ENCODE peak calls at places on chromosomes 13 and 19, in nine cellular contexts. O is left ventricle myocardium inferior, K is foreskin keratinocyte, D is neural crest cell, I is AG04450, Z is neural progenitor cell, R is transverse colon, N is endothelial cell, G is tibial nerve. P is an unnamed sample.

GRCh38 chr19:13984875-13985741 is 21.0 kb downstream of the RFX1 start:
- DNase-seq in O (no peak), K (no peak), D (no peak), I (no peak), Z (no peak), R (no peak), N (no peak), G (no peak), P (no peak)

GRCh38 chr19:10961073-10961762 is 388 bp downstream of the SMARCA4 start:
- DNase-seq in O (peak), K (no peak), D (peak), I (no peak), Z (peak), R (peak), N (peak), G (peak), P (no peak)

GRCh38 chr13:43596924-43597598 is 189.7 kb downstream of the ENOX1 start:
- DNase-seq in O (no peak), K (no peak), D (no peak), I (no peak), Z (no peak), R (no peak), N (no peak), G (no peak), P (no peak)

GRCh38 chr19:11410682-11411081 is 8.4 kb downstream of the RGL3 start:
- DNase-seq in O (no peak), K (peak), D (no peak), I (no peak), Z (no peak), R (no peak), N (no peak), G (no peak), P (no peak)

GRCh38 chr13:113855012-113855921 is 8.6 kb downstream of the GAS6 start:
- DNase-seq in O (peak), K (no peak), D (no peak), I (no peak), Z (no peak), R (peak), N (no peak), G (no peak), P (peak)

GRCh38 chr13:106033634-106034033 is 501.8 kb downstream of the EFNB2 start:
- DNase-seq in O (no peak), K (no peak), D (no peak), I (peak), Z (no peak), R (no peak), N (no peak), G (no peak), P (no peak)

GRCh38 chr13:109131698-109132257 is 502.4 kb downstream of the MYO16 start:
- DNase-seq in O (no peak), K (no peak), D (no peak), I (no peak), Z (no peak), R (no peak), N (no peak), G (no peak), P (peak)

GRCh38 chr19:15154002-15154612 is 46.7 kb downstream of the NOTCH3 start:
- DNase-seq in O (no peak), K (no peak), D (peak), I (no peak), Z (peak), R (peak), N (peak), G (no peak), P (peak)

GRCh38 chr13:45325806-45326205 is 15.2 kb downstream of the TPT1 start:
- DNase-seq in O (peak), K (peak), D (no peak), I (peak), Z (no peak), R (no peak), N (no peak), G (peak), P (peak)

GRCh38 chr13:24688901-24689300 is 8.7 kb downstream of the ATP12A start:
- DNase-seq in O (no peak), K (no peak), D (no peak), I (no peak), Z (no peak), R (no peak), N (no peak), G (no peak), P (no peak)

GRCh38 chr13:52845766-52846566 is 2.5 kb downstream of the PCDH8 start:
- DNase-seq in O (peak), K (no peak), D (peak), I (no peak), Z (peak), R (peak), N (peak), G (no peak), P (peak)

GRCh38 chr19:14107581-14108461 is 9.7 kb downstream of the PRKACA start:
- DNase-seq in O (peak), K (no peak), D (no peak), I (no peak), Z (no peak), R (no peak), N (no peak), G (no peak), P (no peak)

GRCh38 chr19:30781047-30781446 is 408.9 kb downstream of the ZNF536 start:
- DNase-seq in O (no peak), K (no peak), D (no peak), I (no peak), Z (no peak), R (no peak), N (no peak), G (no peak), P (no peak)
- TF ChIP-seq CTCF in O (no peak), K (no peak), D (no peak), I (no peak), Z (no peak), R (no peak), N (no peak), G (no peak), P (no peak)

GRCh38 chr13:42215578-42216421 is 56.2 kb upstream of the AKAP11 start:
- DNase-seq in O (no peak), K (peak), D (peak), I (peak), Z (peak), R (no peak), N (peak), G (no peak), P (peak)
- TF ChIP-seq CTCF in O (peak), K (peak), D (peak), I (peak), Z (peak), R (peak), N (peak), G (peak), P (no peak)

GRCh38 chr19:52898101-52898500 is 666 bp upstream of the ZNF320 start:
- DNase-seq in O (no peak), K (no peak), D (peak), I (no peak), Z (peak), R (no peak), N (peak), G (no peak), P (no peak)
- TF ChIP-seq CTCF in O (no peak), K (no peak), D (no peak), I (no peak), Z (no peak), R (no peak), N (no peak), G (no peak), P (no peak)

GRCh38 chr19:18845961-18846360 is 14.2 kb downstream of the UPF1 start:
- DNase-seq in O (no peak), K (no peak), D (no peak), I (no peak), Z (no peak), R (no peak), N (no peak), G (no peak), P (no peak)

GRCh38 chr19:18848860-18849661 is 17.3 kb downstream of the UPF1 start:
- DNase-seq in O (peak), K (no peak), D (no peak), I (no peak), Z (no peak), R (peak), N (no peak), G (peak), P (peak)

GRCh38 chr19:18846862-18847515 is 15.2 kb downstream of the UPF1 start:
- DNase-seq in O (peak), K (no peak), D (peak), I (peak), Z (peak), R (peak), N (peak), G (peak), P (peak)

GRCh38 chr19:18849838-18850400 is 18.2 kb downstream of the UPF1 start:
- DNase-seq in O (no peak), K (no peak), D (no peak), I (no peak), Z (no peak), R (no peak), N (no peak), G (no peak), P (no peak)

DNA sequence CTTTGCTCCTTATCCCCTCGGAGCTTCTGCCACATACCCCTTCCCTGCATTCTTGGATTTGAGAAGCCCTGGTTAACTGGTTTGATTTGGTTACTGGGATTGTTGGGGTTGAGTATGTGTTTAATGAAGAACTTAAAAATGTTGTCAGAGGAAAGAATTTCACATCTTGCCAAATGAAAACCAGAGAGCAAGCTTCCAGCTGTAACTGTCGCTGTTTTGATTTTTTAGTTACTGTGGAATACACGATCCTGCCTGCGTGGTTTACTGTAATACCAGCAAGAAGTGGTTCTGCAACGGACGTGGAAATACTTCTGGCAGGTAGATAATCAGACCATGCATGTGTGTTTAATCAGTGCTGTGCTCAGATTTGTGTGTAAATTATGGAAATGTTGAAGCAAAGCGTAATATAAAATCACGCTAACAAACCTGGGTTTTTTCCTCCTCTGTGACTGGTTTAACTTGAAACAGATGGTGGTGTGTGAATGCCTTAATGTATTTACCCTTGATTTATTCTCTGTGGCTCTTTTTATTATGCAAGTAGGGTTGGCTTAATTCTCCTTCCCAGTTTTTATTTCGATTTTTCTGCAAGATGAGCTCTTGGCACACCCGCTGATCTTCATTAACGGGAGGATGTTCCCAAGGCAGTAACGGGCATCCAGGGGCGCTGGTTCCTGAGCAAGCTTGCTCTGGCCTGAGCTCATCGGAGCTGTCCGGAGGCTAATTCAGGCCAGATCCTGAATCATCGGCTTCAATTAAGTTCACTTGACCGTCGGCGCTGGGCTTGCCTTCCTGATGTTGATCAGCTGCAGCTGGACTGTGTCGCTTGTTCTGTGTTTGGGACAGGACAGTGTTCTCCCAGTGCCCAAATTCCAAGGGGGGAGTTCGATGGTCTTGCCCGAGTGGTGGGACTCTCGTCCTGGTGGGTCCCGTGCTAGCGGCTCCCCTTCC is 16.0 kb downstream of the UPF1 start:
- DNase-seq in O (no peak), K (no peak), D (no peak), I (no peak), Z (no peak), R (no peak), N (no peak), G (no peak), P (peak)
- TF ChIP-seq CTCF in O (peak), K (no peak), D (no peak), I (no peak), Z (no peak), R (no peak), N (no peak), G (no peak), P (no peak)

GRCh38 chr19:40584007-40584406 is 7.3 kb downstream of the SHKBP1 start:
- DNase-seq in O (no peak), K (no peak), D (no peak), I (no peak), Z (no peak), R (no peak), N (no peak), G (no peak), P (no peak)
- TF ChIP-seq CTCF in O (no peak), K (peak), D (peak), I (peak), Z (peak), R (no peak), N (peak), G (no peak), P (no peak)

DNA sequence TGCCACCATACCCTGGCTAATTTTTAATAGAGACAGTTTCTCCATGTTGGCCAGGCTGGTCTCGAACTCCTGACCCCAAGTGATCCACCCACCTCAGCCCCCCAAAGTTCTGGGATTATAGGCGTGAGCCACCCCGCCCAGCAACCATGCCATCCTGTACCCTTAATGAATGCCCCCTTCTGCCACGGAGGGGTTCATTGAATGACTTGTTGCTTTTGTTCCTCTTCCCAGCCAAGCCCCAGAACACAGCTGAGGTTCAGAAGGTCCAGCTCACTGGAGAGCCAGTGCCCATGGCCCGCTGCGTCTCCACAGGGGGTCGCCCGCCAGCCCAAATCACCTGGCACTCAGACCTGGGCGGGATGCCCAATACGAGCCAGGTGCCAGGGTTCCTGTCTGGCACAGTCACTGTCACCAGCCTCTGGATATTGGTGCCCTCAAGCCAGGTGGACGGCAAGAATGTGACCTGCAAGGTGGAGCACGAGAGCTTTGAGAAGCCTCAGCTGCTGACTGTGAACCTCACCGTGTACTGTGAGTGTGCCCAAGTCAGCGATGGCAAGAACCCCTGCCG is 6.0 kb downstream of the PVR start:
- DNase-seq in O (no peak), K (no peak), D (no peak), I (no peak), Z (no peak), R (no peak), N (no peak), G (no peak), P (no peak)
- TF ChIP-seq CTCF in O (no peak), K (no peak), D (no peak), I (no peak), Z (no peak), R (no peak), N (no peak), G (no peak), P (no peak)

DNA sequence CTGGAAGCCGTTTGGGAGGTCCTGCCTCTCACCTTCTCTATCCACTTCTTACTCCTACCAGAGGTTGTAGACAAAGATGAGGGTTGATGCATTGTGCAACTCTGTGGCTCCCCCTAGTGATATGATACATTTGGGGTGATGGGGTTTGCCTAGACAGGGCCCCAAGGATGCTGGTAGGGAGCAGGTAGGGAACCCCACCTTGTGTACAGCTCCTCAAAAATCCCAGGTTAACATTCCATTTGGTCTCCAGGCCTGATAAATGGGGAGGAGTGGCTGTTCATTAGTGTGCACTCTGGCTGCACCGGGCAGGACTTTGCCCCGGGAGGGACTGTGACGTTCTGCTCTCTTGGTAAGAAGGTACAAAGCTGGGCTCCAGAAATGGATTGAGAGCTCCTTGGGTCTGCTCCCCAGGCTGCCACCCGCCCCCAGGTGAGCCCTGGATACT is 19.2 kb downstream of the SIGLEC8 start:
- DNase-seq in O (no peak), K (no peak), D (no peak), I (no peak), Z (peak), R (no peak), N (no peak), G (no peak), P (peak)
- TF ChIP-seq CTCF in O (peak), K (peak), D (peak), I (peak), Z (peak), R (peak), N (no peak), G (no peak), P (no peak)

GRCh38 chr13:99385940-99386339 is 78.7 kb upstream of the GPR183 start:
- DNase-seq in O (no peak), K (no peak), D (no peak), I (no peak), Z (no peak), R (no peak), N (no peak), G (no peak), P (no peak)

GRCh38 chr13:99386495-99386894 is 79.3 kb upstream of the GPR183 start:
- DNase-seq in O (no peak), K (no peak), D (no peak), I (no peak), Z (no peak), R (no peak), N (no peak), G (no peak), P (no peak)

GRCh38 chr13:99388334-99388923 is 81.2 kb upstream of the GPR183 start:
- DNase-seq in O (no peak), K (no peak), D (no peak), I (no peak), Z (no peak), R (no peak), N (no peak), G (no peak), P (no peak)

GRCh38 chr13:99385161-99385560 is 78.0 kb upstream of the GPR183 start:
- DNase-seq in O (no peak), K (no peak), D (no peak), I (no peak), Z (no peak), R (no peak), N (no peak), G (no peak), P (no peak)

DNA sequence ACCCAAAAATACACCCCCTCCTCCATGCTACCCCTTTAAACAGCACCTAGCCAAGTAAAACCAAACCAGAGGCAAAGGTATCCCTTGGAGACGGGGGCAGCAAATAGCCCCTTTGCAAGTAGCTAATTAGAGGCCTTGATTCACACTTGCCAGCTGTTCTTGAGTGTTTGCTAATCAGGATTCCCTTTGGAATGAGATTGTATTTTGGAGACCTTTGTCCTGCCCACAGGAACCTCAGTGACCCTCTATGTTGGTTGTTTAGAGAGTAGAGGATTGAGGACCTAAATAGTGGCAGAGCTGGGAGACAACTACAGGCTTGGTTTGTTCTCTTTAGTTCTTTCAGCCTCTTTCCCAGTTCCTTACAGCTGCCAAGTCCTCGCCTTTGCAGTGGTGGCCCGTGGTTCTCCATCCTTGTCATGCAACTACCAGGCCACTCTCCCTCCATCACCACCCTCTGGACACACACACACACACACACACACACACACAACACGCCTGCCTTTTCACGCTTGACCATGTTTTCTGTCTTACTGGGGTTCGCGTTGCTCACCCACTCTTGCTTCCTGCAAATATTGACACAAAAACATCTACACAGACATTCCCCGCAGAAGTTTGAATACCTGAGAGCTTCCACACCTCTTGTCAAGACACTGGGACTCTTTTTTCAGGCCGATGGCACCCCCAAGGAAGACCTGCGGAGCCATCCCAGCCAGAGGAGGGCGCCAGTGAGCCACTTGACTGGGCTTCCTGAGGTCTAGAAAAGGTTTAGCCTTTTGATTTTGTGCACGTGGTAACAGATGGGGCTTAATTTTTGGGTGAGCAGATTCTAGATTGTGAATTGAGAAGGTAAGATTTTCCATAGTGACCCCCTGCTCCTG is 80.0 kb upstream of the GPR183 start:
- DNase-seq in O (peak), K (no peak), D (peak), I (no peak), Z (peak), R (peak), N (peak), G (no peak), P (peak)
- TF ChIP-seq CTCF in O (peak), K (peak), D (peak), I (peak), Z (peak), R (peak), N (peak), G (no peak), P (peak)

P was measured in mucosa of descending colon.